ENCODE peak calls at places on chromosomes 4 and X, in four cellular contexts. V is HepG2, R is breast epithelium, E is thyroid gland. M is an unnamed sample.

GRCh38 chr4:138975225-138975624 is 40.4 kb upstream of the NOCT start:
- DNase-seq in R (no peak), E (no peak), V (no peak), M (no peak)

GRCh38 chrX:2819345-2820130 is 9.2 kb upstream of the GYG2 start:
- DNase-seq in V (peak; percentile 9), E (no peak), R (no peak), M (no peak)

GRCh38 chr4:122700178-122700725 is 32.3 kb upstream of the BBS12 start:
- DNase-seq in R (peak; percentile 87), V (peak; percentile 12), E (peak; percentile 94), M (no peak)

GRCh38 chr4:184833046-184833838 is 7.5 kb upstream of the ACSL1 start:
- DNase-seq in R (no peak), V (no peak), E (no peak), M (no peak)

GRCh38 chr4:27084685-27085356 is 224.2 kb downstream of the STIM2 start:
- DNase-seq in E (peak; percentile 5), V (no peak), R (no peak), M (no peak)

GRCh38 chr4:1291996-1292702 is 2.5 kb downstream of the MAEA start:
- DNase-seq in R (no peak), V (no peak), E (no peak), M (no peak)

GRCh38 chr4:127045872-127046271 is 586.9 kb upstream of the INTU start:
- DNase-seq in E (no peak), R (no peak), V (no peak), M (no peak)

GRCh38 chr4:176927664-176928063 is 134.9 kb upstream of the VEGFC start:
- DNase-seq in V (no peak), R (no peak), E (no peak), M (no peak)

GRCh38 chrX:9342581-9343051 is 122.2 kb upstream of the TBL1X start:
- DNase-seq in R (peak; percentile 72), V (peak; percentile 29), E (peak; percentile 75), M (peak; percentile 53)

GRCh38 chr4:118807659-118808058 is 28.3 kb downstream of the SEC24D start:
- DNase-seq in V (no peak), E (no peak), R (no peak), M (no peak)

GRCh38 chr4:186201535-186202230 is 10.3 kb downstream of the CYP4V2 start:
- DNase-seq in V (peak; percentile 59), E (peak; percentile 37), R (no peak), M (peak; percentile 68)

GRCh38 chr4:186202490-186203140 is 11.2 kb downstream of the CYP4V2 start:
- DNase-seq in E (no peak), R (no peak), V (no peak), M (no peak)

GRCh38 chr4:186203391-186203802 is 12.0 kb downstream of the CYP4V2 start:
- DNase-seq in R (no peak), E (no peak), V (no peak), M (no peak)

GRCh38 chr4:186204103-186204559 is 12.8 kb downstream of the CYP4V2 start:
- DNase-seq in R (no peak), V (no peak), E (no peak), M (no peak)

DNA sequence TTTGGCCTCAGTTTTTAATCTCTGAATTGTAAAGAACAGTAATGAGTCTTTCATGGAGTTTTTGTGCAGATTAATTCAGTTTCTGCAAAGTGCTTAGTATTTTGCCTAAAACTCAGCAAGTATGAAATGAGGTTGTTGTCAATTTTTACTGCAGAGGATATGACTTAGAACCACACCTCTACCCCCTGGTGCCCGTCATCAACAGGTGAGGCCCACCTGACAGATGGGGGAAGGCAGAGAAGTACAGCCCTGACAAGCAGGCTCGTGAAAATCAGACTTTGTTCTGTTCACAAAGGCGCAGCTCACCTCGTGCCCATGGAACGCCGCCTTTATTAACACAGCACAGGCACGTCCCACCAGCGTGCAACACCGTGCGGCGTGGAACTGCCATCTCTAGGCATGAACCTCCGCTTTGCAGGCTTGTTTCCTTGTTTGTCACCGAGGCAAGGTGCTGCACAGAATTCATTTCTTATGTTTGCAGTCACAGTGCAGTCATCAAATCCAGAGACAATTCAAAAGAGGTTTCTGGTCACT is 13.3 kb downstream of the CYP4V2 start:
- DNase-seq in R (no peak), V (no peak), E (no peak), M (no peak)
- H3K27ac ChIP-seq in R (peak overlapping the region; percentile 83), V (no peak overlapping the region), E (no peak overlapping the region), M (no peak overlapping the region)

GRCh38 chr4:95761441-95761840 is 78.5 kb upstream of the PDHA2 start:
- DNase-seq in R (no peak), V (no peak), E (no peak), M (no peak)
- H3K9me3 ChIP-seq in R (peaks cover 7% of the 10 kb centered on the region), V (peaks cover 64% of the 10 kb centered on the region), E (no peaks in the 10 kb centered on the region), M (no peaks in the 10 kb centered on the region)

GRCh38 chrX:70477734-70478075 is 33.1 kb downstream of the DLG3 start:
- DNase-seq in V (peak; percentile 75), E (no peak), R (no peak), M (no peak)
- H3K4me3 ChIP-seq in V (no peak overlapping the region), E (no peak overlapping the region), R (no peak overlapping the region), M (no peak overlapping the region)

DNA sequence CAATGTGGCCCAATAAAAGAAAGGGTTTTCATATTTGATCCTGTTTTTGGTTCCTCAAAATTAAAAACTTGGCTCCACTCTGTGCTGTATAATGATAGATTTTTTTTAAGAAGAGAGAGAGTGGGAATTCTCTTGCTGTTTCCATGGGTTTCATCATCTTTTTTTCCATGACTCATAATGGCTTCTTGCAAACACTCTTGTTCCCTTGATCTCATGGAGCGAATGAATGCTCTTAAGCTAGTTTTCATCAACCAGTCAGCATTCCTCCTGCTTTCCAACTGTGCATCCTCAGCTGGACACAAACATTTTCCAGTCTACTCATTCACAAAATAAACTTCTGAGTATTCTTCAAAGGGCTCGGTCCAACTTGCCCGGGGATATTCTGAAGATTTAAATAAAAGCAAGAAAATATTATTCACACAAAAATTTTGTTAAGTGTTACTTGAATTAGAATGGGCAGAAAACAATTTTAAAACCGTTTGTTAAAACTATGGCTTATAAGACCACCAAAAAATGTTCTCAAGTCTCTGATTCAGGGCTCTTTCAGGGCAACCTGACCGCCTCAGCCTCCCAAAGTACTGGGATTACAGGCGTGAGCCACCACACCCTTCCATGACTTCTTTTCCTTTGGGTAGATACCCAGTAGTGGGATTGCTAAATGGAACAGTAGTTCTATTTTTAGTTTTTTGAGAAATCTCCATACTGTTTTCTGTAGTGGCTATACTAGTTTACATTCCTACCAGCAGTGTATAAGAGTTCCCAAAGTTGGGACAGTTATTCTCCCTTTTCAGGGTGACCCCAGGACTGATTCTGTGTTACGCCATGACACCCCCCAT is 64.7 kb downstream of the TMEM156 start:
- DNase-seq in R (no peak), E (no peak), V (peak; percentile 77), M (no peak)
- H3K27ac ChIP-seq in R (no peak overlapping the region), E (no peak overlapping the region), V (no peak overlapping the region), M (no peak overlapping the region)